ENCODE peak calls at places on chromosomes 2 and 18, in five cellular contexts. Z is IMR-90, J is H9, P is H1, G is mesenchymal stem cell. U is an unnamed sample. For H3K4me1, the result is how much of the 10 kb centered on the place peaks cover.

GRCh38 chr2:238913931-238914647 is 66.2 kb downstream of the TWIST2 start:
- DNase-seq in Z (no peak), J (no peak), P (no peak), G (no peak), U (no peak)

GRCh38 chr18:26794210-26795101 is 71.1 kb downstream of the AQP4 start:
- DNase-seq in Z (no peak), J (no peak), P (no peak), G (no peak), U (no peak)

GRCh38 chr2:145906356-145906755 is 1386.4 kb upstream of the ZEB2 start:
- DNase-seq in Z (peak), J (peak), P (peak), G (peak), U (no peak)

GRCh38 chr2:212409560-212409959 is 129.0 kb downstream of the ERBB4 start:
- DNase-seq in Z (no peak), J (no peak), P (no peak), G (no peak), U (no peak)

GRCh38 chr2:46487667-46488333 is 8.4 kb downstream of the TMEM247 start:
- DNase-seq in Z (peak), J (peak), P (no peak), G (peak), U (no peak)

GRCh38 chr2:29309090-29310054 is 194.2 kb downstream of the CLIP4 start:
- DNase-seq in Z (peak), J (peak), P (no peak), G (peak), U (peak)

GRCh38 chr2:171598713-171599319 is 76.5 kb downstream of the CYBRD1 start:
- DNase-seq in Z (peak), J (peak), P (no peak), G (peak), U (peak)

GRCh38 chr2:63993871-63994270 is 25.4 kb downstream of the VPS54 start:
- DNase-seq in Z (no peak), J (no peak), P (no peak), G (no peak), U (no peak)

GRCh38 chr2:156778916-156779315 is 342.7 kb downstream of the GPD2 start:
- DNase-seq in Z (no peak), J (no peak), P (no peak), G (no peak), U (no peak)

GRCh38 chr2:125745514-125745913 is 910.4 kb upstream of the GYPC start:
- DNase-seq in Z (no peak), J (peak), P (peak), G (peak), U (peak)

GRCh38 chr2:230865766-230866703 is 1.3 kb downstream of the ITM2C start:
- DNase-seq in Z (no peak), J (peak), P (no peak), G (peak), U (no peak)

GRCh38 chr2:43426305-43427031 is 169.4 kb downstream of the THADA start:
- DNase-seq in Z (peak), J (no peak), P (no peak), G (peak), U (no peak)

GRCh38 chr18:35526476-35527120 is 28.8 kb upstream of the INO80C start:
- DNase-seq in Z (no peak), J (no peak), P (no peak), G (peak), U (no peak)

GRCh38 chr2:182625814-182626213 is 90.2 kb upstream of the DNAJC10 start:
- DNase-seq in Z (no peak), J (peak), P (no peak), G (no peak), U (no peak)

GRCh38 chr2:1653137-1653789 is 91.1 kb downstream of the PXDN start:
- DNase-seq in Z (peak), J (peak), P (no peak), G (peak), U (no peak)

GRCh38 chr2:239806758-239807434 is 218.2 kb downstream of the NDUFA10 start:
- DNase-seq in Z (no peak), J (peak), P (no peak), G (no peak), U (no peak)

GRCh38 chr2:158191076-158191566 is 89.4 kb downstream of the UPP2 start:
- DNase-seq in Z (no peak), J (no peak), P (no peak), G (peak), U (no peak)

GRCh38 chr2:27489118-27489497 is 435 bp downstream of the IFT172 start:
- DNase-seq in Z (peak), J (no peak), P (no peak), G (peak), U (no peak)

GRCh38 chr2:55923091-55923977 is at the start of gene EFEMP1:
- DNase-seq in Z (peak), J (peak), P (no peak), G (peak), U (peak)

GRCh38 chr2:232988444-232988843 is 24.6 kb downstream of the NGEF start:
- DNase-seq in Z (peak), J (no peak), P (peak), G (peak), U (no peak)

GRCh38 chr2:172884336-172884735 is 148.7 kb downstream of the RAPGEF4 start:
- DNase-seq in Z (peak), J (no peak), P (no peak), G (no peak), U (no peak)

GRCh38 chr2:239630618-239631286 is 229.9 kb upstream of the HDAC4 start:
- DNase-seq in Z (peak), J (no peak), P (no peak), G (no peak), U (no peak)

GRCh38 chr18:63890950-63891304 is 3.4 kb downstream of the SERPINB2 start:
- DNase-seq in Z (peak), J (no peak), P (no peak), G (peak), U (no peak)

GRCh38 chr2:136156411-136156810 is 38.5 kb upstream of the CXCR4 start:
- DNase-seq in Z (no peak), J (no peak), P (no peak), G (no peak), U (no peak)

GRCh38 chr2:54855434-54855833 is 132.0 kb downstream of the EML6 start:
- DNase-seq in Z (peak), J (no peak), P (no peak), G (no peak), U (no peak)

GRCh38 chr2:205849136-205849535 is 166.8 kb downstream of the NRP2 start:
- DNase-seq in Z (no peak), J (no peak), P (no peak), G (no peak), U (no peak)

GRCh38 chr2:205850611-205851010 is 168.3 kb downstream of the NRP2 start:
- DNase-seq in Z (no peak), J (no peak), P (no peak), G (peak), U (no peak)

GRCh38 chr2:205848601-205849000 is 166.3 kb downstream of the NRP2 start:
- DNase-seq in Z (peak), J (no peak), P (no peak), G (peak), U (no peak)

GRCh38 chr2:205852457-205852856 is 170.2 kb downstream of the NRP2 start:
- DNase-seq in Z (no peak), J (no peak), P (no peak), G (no peak), U (no peak)

GRCh38 chr2:205850172-205850571 is 167.9 kb downstream of the NRP2 start:
- DNase-seq in Z (no peak), J (no peak), P (no peak), G (no peak), U (no peak)
- H2BK5ac ChIP-seq in Z (no peak), J (no peak), P (no peak), G (no peak), U (no peak)

DNA sequence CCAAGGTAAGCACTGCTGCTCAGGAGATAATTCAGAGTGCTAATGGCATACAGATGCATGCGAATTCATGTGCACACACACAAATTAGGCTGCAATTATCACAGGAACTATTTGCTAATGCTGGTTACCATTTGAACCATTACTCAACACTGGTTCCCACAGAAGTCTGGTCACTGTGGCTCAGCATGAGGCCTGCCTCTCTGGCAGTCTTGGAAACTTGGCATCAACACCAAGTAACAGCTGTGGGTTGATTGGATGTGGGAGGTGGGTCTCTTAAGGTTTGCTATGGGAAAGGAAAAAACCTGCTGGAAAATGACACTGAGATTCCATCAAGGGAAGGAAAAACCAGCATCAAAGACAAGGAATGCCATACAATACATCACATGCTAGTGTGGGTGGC is 105.0 kb downstream of the CELF4 start:
- DNase-seq in Z (no peak), J (no peak), P (no peak), G (peak), U (no peak)
- H3K4me1 ChIP-seq in Z (under half), J (under half), P (under half), G (under half), U (under half)

GRCh38 chr18:50528806-50529205 is 31.1 kb upstream of the MAPK4 start:
- DNase-seq in Z (no peak), J (no peak), P (no peak), G (no peak), U (no peak)

GRCh38 chr18:50523165-50523564 is 36.7 kb upstream of the MAPK4 start:
- DNase-seq in Z (no peak), J (no peak), P (no peak), G (no peak), U (no peak)

DNA sequence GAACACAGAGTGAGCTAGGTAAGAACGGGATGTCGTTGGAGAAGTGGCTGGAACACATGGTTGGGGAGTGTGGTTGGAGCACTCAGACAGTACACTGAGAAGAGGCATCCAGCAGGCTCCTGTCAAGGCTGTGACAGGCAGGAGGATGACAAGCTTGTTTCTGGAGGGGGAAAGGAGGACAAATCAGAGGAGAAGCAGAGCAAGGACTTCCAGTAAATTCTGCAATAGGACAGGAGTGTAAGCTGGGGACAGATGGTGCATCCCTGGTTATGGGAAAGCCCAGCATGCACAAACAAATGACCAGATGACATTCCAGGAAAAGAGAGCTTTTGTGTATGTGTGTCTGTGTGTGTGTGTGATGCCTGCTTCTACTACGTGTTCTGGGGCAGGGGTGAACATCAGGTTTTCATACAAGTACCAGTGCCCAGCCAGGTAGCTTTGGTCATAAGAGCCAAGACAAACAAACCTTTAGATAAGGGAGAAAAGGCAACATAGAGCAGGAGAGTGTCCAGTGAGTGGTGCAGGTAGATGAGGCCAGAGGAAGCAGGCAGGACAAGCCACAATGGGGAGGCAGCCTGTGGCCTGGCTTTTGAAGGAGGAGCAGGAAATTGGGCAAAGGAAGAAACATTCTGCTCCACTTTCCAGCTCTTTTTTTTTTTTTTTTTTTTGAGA is 32.1 kb upstream of the MAPK4 start:
- DNase-seq in Z (no peak), J (no peak), P (no peak), G (no peak), U (no peak)
- H2BK5ac ChIP-seq in Z (no peak), J (no peak), P (no peak), G (no peak), U (no peak)

DNA sequence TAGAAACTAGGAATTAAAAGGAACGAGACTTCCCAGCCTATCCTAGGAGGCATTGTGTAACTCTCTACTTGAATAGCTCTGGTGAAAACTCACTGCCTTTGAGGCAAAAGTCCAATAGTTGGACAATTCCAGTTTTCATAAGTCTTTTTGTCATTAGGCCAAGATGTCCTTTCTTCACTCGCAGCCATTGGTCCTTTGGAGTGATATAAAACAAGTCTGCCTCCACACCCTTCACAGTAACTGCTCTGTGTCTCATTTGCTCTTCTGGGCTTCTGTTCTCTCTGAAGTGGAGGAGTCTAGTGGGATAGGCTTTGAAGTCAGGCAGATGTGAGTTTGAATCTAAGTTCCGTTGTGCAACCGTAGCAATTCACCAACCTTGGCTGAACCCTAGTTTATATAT is 28.2 kb downstream of the ANTXR1 start:
- DNase-seq in Z (no peak), J (no peak), P (no peak), G (no peak), U (no peak)
- H3K4me1 ChIP-seq in Z (under half), J (under half), P (under half), G (under half), U (under half)

GRCh38 chr2:174597347-174598047 is at the start of gene WIPF1:
- DNase-seq in Z (peak), J (no peak), P (no peak), G (peak), U (no peak)
- H2BK5ac ChIP-seq in Z (peak), J (no peak), P (no peak), G (no peak), U (no peak)

U was measured in neuronal stem cell.